ENCODE peak calls at places on chromosomes 4 and X, in five cellular contexts. O, P, D, K and V are unnamed samples.
A peak's percentile ranks its signal among the peaks of the same experiment; 100 is the strongest.

GRCh38 chr4:186845137-186845842 is 121.6 kb upstream of the FAT1 start:
- DNase-seq in O (peak; percentile 82), P (peak; percentile 44), D (no peak), K (peak; percentile 45), V (peak; percentile 62)

GRCh38 chr4:113645771-113646455 is 115.6 kb downstream of the CAMK2D start:
- DNase-seq in O (peak; percentile 16), P (no peak), D (no peak), K (peak; percentile 67), V (peak; percentile 69)

GRCh38 chrX:74506310-74507115 is 85.2 kb downstream of the SLC16A2 start:
- DNase-seq in O (no peak), P (no peak), D (no peak), K (no peak), V (no peak)

GRCh38 chrX:2689773-2690666 is 1.1 kb upstream of the CD99 start:
- DNase-seq in O (no peak), P (peak; percentile 83), D (no peak), K (no peak), V (no peak)

GRCh38 chr4:8616831-8617230 is 24.3 kb downstream of the CPZ start:
- DNase-seq in O (no peak), P (no peak), D (no peak), K (no peak), V (no peak)

GRCh38 chr4:121822796-121823504 is 733 bp downstream of the CCNA2 start:
- DNase-seq in O (no peak), P (no peak), D (no peak), K (no peak), V (no peak)

GRCh38 chr4:108449139-108449538 is 171.2 kb upstream of the RPL34 start:
- DNase-seq in O (no peak), P (no peak), D (no peak), K (no peak), V (no peak)

GRCh38 chrX:56366901-56367300 is 134.7 kb downstream of the KLF8 start:
- DNase-seq in O (no peak), P (peak; percentile 60), D (no peak), K (no peak), V (no peak)

GRCh38 chrX:39848900-39849299 is 248.9 kb downstream of the BCOR start:
- DNase-seq in O (peak; percentile 76), P (no peak), D (no peak), K (no peak), V (no peak)

GRCh38 chr4:153156263-153156662 is 48.0 kb upstream of the TRIM2 start:
- DNase-seq in O (no peak), P (no peak), D (no peak), K (no peak), V (no peak)

GRCh38 chr4:80138556-80139538 is 58.5 kb upstream of the PRDM8 start:
- DNase-seq in O (no peak), P (no peak), D (no peak), K (no peak), V (no peak)

GRCh38 chr4:31682796-31683195 is 962.6 kb downstream of the PCDH7 start:
- DNase-seq in O (no peak), P (no peak), D (no peak), K (no peak), V (no peak)

GRCh38 chr4:41797260-41797659 is 48.7 kb upstream of the PHOX2B start:
- DNase-seq in O (no peak), P (no peak), D (no peak), K (no peak), V (peak; percentile 4)

GRCh38 chrX:136497556-136498048 is at the start of gene HTATSF1:
- DNase-seq in O (no peak), P (no peak), D (no peak), K (no peak), V (no peak)

GRCh38 chrX:135481696-135482179 is 38.7 kb upstream of the INTS6L start:
- DNase-seq in O (no peak), P (no peak), D (no peak), K (no peak), V (no peak)

GRCh38 chr4:188221090-188221489 is 81.8 kb downstream of the TRIML1 start:
- DNase-seq in O (no peak), P (no peak), D (no peak), K (no peak), V (no peak)

GRCh38 chr4:110735691-110736090 is 112.8 kb upstream of the PITX2 start:
- DNase-seq in O (no peak), P (no peak), D (no peak), K (no peak), V (no peak)

GRCh38 chr4:5791654-5792053 is 80.7 kb downstream of the EVC start:
- DNase-seq in O (no peak), P (no peak), D (no peak), K (no peak), V (no peak)

GRCh38 chrX:2478546-2479419 is 22.0 kb downstream of the DHRSX start:
- DNase-seq in O (no peak), P (no peak), D (no peak), K (no peak), V (no peak)

GRCh38 chr4:176755624-176756023 is 37.1 kb downstream of the VEGFC start:
- DNase-seq in O (no peak), P (no peak), D (no peak), K (no peak), V (no peak)

GRCh38 chrX:108299101-108299591 is 139.1 kb downstream of the COL4A6 start:
- DNase-seq in O (no peak), P (no peak), D (no peak), K (no peak), V (peak; percentile 9)

GRCh38 chr4:182711211-182711610 is 206.0 kb downstream of the DCTD start:
- DNase-seq in O (no peak), P (no peak), D (no peak), K (no peak), V (no peak)

GRCh38 chrX:46788902-46789301 is 30.0 kb upstream of the SLC9A7 start:
- DNase-seq in O (no peak), P (no peak), D (no peak), K (no peak), V (no peak)

GRCh38 chr4:16225681-16225995 is 633 bp downstream of the TAPT1 start:
- DNase-seq in O (no peak), P (no peak), D (no peak), K (no peak), V (no peak)

GRCh38 chr4:156322592-156322991 is 368.9 kb upstream of the CTSO start:
- DNase-seq in O (peak; percentile 15), P (no peak), D (no peak), K (peak; percentile 79), V (peak; percentile 60)

GRCh38 chrX:46140272-46140671 is 404.9 kb downstream of the ZNF674 start:
- DNase-seq in O (no peak), P (no peak), D (no peak), K (no peak), V (no peak)

GRCh38 chr4:4456351-4456750 is 69.4 kb downstream of the NSG1 start:
- DNase-seq in O (no peak), P (no peak), D (no peak), K (peak; percentile 11), V (peak; percentile 14)

GRCh38 chr4:110681381-110681780 is 58.5 kb upstream of the PITX2 start:
- DNase-seq in O (no peak), P (no peak), D (no peak), K (no peak), V (no peak)

GRCh38 chrX:154712781-154713391 is 38.0 kb downstream of the GAB3 start:
- DNase-seq in O (no peak), P (no peak), D (no peak), K (peak; percentile 27), V (no peak)

GRCh38 chr4:146369446-146369845 is 152.3 kb downstream of the SLC10A7 start:
- DNase-seq in O (no peak), P (no peak), D (no peak), K (no peak), V (no peak)

GRCh38 chrX:108439434-108439883 is at the start of gene COL4A5:
- DNase-seq in O (peak; percentile 63), P (peak; percentile 22), D (no peak), K (peak; percentile 28), V (peak; percentile 43)

GRCh38 chr4:77043507-77044131 is 32.2 kb downstream of the CCNI start:
- DNase-seq in O (no peak), P (no peak), D (no peak), K (no peak), V (no peak)

GRCh38 chr4:2924286-2924685 is 38.9 kb downstream of the NOP14 start:
- DNase-seq in O (no peak), P (peak; percentile 9), D (no peak), K (no peak), V (no peak)

GRCh38 chr4:38157592-38157991 is 197.4 kb downstream of the PTTG2 start:
- DNase-seq in O (no peak), P (no peak), D (no peak), K (no peak), V (no peak)

GRCh38 chr4:53536328-53536727 is 55.0 kb downstream of the LNX1 start:
- DNase-seq in O (no peak), P (no peak), D (no peak), K (no peak), V (no peak)

GRCh38 chrX:153460826-153461225 is 9.6 kb downstream of the HAUS7 start:
- DNase-seq in O (no peak), P (peak; percentile 57), D (peak; percentile 13), K (peak; percentile 8), V (no peak)

GRCh38 chr4:96004341-96004740 is 164.4 kb downstream of the PDHA2 start:
- DNase-seq in O (no peak), P (no peak), D (no peak), K (no peak), V (no peak)